ENCODE peak calls at places on chromosomes 1 and 21, in five cellular contexts. A is IMR-90, K is mesenchymal stem cell, F is H1, Z is trophoblast cell. S is an unnamed sample. For H3K36me3, the result is how much of the 10 kb centered on the place peaks cover.

GRCh38 chr1:247079141-247079874 is 697 bp upstream of the ZNF670 start:
- DNase-seq in A (no peak), K (no peak), F (no peak), Z (peak), S (peak)

GRCh38 chr1:54012862-54013261 is 5.1 kb downstream of the LDLRAD1 start:
- DNase-seq in A (no peak), K (no peak), F (peak), Z (no peak), S (no peak)

GRCh38 chr21:16624468-16625102 is 888.3 kb upstream of the CXADR start:
- DNase-seq in A (no peak), K (no peak), F (no peak), Z (no peak), S (no peak)

GRCh38 chr1:108199231-108199657 is 899 bp downstream of the SLC25A24 start:
- DNase-seq in A (peak), K (peak), F (no peak), Z (peak), S (peak)

GRCh38 chr1:226035915-226036314 is 26.6 kb upstream of the H3-3A start:
- DNase-seq in A (no peak), K (no peak), F (no peak), Z (no peak), S (no peak)

GRCh38 chr1:156126043-156126700 is 11.7 kb downstream of the LMNA start:
- DNase-seq in A (peak), K (peak), F (peak), Z (peak), S (no peak)

GRCh38 chr21:40074710-40075109 is 207.5 kb downstream of the PCP4 start:
- DNase-seq in A (no peak), K (no peak), F (no peak), Z (peak), S (no peak)

GRCh38 chr1:172359531-172359991 is 60.9 kb upstream of the C1orf105 start:
- DNase-seq in A (peak), K (peak), F (no peak), Z (no peak), S (no peak)

GRCh38 chr1:243508303-243508713 is 252.5 kb downstream of the SDCCAG8 start:
- DNase-seq in A (no peak), K (no peak), F (no peak), Z (no peak), S (no peak)

GRCh38 chr1:200240655-200241054 is 169.2 kb downstream of the ZNF281 start:
- DNase-seq in A (peak), K (peak), F (no peak), Z (no peak), S (no peak)

GRCh38 chr1:153728305-153729066 is 636 bp downstream of the INTS3 start:
- DNase-seq in A (peak), K (peak), F (peak), Z (peak), S (no peak)

GRCh38 chr1:170010443-170010842 is 64.1 kb downstream of the KIFAP3 start:
- DNase-seq in A (peak), K (peak), F (no peak), Z (peak), S (peak)

GRCh38 chr1:180135535-180135934 is 19.1 kb upstream of the QSOX1 start:
- DNase-seq in A (peak), K (no peak), F (no peak), Z (peak), S (no peak)

GRCh38 chr1:19606817-19607706 is 37.0 kb upstream of the NBL1 start:
- DNase-seq in A (peak), K (no peak), F (no peak), Z (no peak), S (no peak)

GRCh38 chr1:2276803-2277580 is 48.9 kb downstream of the SKI start:
- DNase-seq in A (peak), K (peak), F (no peak), Z (no peak), S (no peak)

GRCh38 chr1:211783897-211784296 is 46.7 kb downstream of the LPGAT1 start:
- DNase-seq in A (no peak), K (no peak), F (no peak), Z (no peak), S (no peak)

GRCh38 chr1:172254521-172255222 is 165.8 kb upstream of the C1orf105 start:
- DNase-seq in A (peak), K (peak), F (no peak), Z (peak), S (no peak)

GRCh38 chr1:81364075-81364474 is 436.7 kb upstream of the ADGRL2 start:
- DNase-seq in A (no peak), K (no peak), F (no peak), Z (no peak), S (no peak)

GRCh38 chr1:205809942-205810345 is 3.1 kb downstream of the SLC41A1 start:
- DNase-seq in A (no peak), K (no peak), F (no peak), Z (no peak), S (no peak)

GRCh38 chr1:55214903-55215193 is 316 bp downstream of the USP24 start:
- DNase-seq in A (peak), K (peak), F (peak), Z (no peak), S (peak)

GRCh38 chr1:24898909-24899439 is 31.1 kb downstream of the RUNX3 start:
- DNase-seq in A (no peak), K (no peak), F (peak), Z (no peak), S (no peak)

GRCh38 chr1:30372792-30373433 is 350.5 kb downstream of the MATN1 start:
- DNase-seq in A (no peak), K (no peak), F (peak), Z (no peak), S (no peak)

GRCh38 chr1:154863702-154864174 is 6.3 kb downstream of the KCNN3 start:
- DNase-seq in A (peak), K (peak), F (peak), Z (peak), S (no peak)

GRCh38 chr1:44237721-44238457 is 24.6 kb downstream of the DMAP1 start:
- DNase-seq in A (peak), K (peak), F (peak), Z (peak), S (peak)

GRCh38 chr1:196114193-196114592 is 494.0 kb downstream of the KCNT2 start:
- DNase-seq in A (peak), K (no peak), F (no peak), Z (peak), S (no peak)

GRCh38 chr1:19340387-19340937 is 28.3 kb downstream of the SLC66A1 start:
- DNase-seq in A (no peak), K (no peak), F (no peak), Z (no peak), S (no peak)

GRCh38 chr1:244918422-244919319 is 54.3 kb upstream of the HNRNPU start:
- DNase-seq in A (peak), K (peak), F (peak), Z (peak), S (peak)

GRCh38 chr1:15125101-15125745 is 28.3 kb upstream of the TMEM51 start:
- DNase-seq in A (no peak), K (no peak), F (no peak), Z (peak), S (no peak)

GRCh38 chr1:224435318-224435763 is 744 bp upstream of the WDR26 start:
- DNase-seq in A (peak), K (peak), F (peak), Z (peak), S (no peak)

GRCh38 chr21:30194701-30195299 is 21.1 kb downstream of the CLDN8 start:
- DNase-seq in A (no peak), K (peak), F (no peak), Z (peak), S (peak)

GRCh38 chr1:39698568-39698967 is 7.3 kb upstream of the HPCAL4 start:
- DNase-seq in A (no peak), K (no peak), F (no peak), Z (no peak), S (no peak)

GRCh38 chr1:89068291-89068690 is 3.3 kb upstream of the GBP1 start:
- DNase-seq in A (peak), K (peak), F (no peak), Z (no peak), S (no peak)

GRCh38 chr1:158864595-158864994 is 33.4 kb downstream of the MNDA start:
- DNase-seq in A (no peak), K (no peak), F (peak), Z (no peak), S (peak)

GRCh38 chr1:47838562-47839459 is 158.4 kb downstream of the TRABD2B start:
- DNase-seq in A (no peak), K (no peak), F (no peak), Z (no peak), S (no peak)

GRCh38 chr1:10107985-10108663 is 75.4 kb downstream of the UBE4B start:
- DNase-seq in A (peak), K (peak), F (no peak), Z (no peak), S (no peak)

GRCh38 chr1:117128323-117129079 is 7.0 kb upstream of the TRIM45 start:
- DNase-seq in A (peak), K (peak), F (no peak), Z (peak), S (no peak)

GRCh38 chr1:203607169-203607873 is 19.3 kb upstream of the ATP2B4 start:
- DNase-seq in A (peak), K (peak), F (no peak), Z (no peak), S (no peak)

GRCh38 chr1:216563096-216563495 is 139.8 kb upstream of the USH2A start:
- DNase-seq in A (no peak), K (no peak), F (no peak), Z (no peak), S (no peak)

GRCh38 chr1:235758931-235759330 is 107.8 kb downstream of the LYST start:
- DNase-seq in A (no peak), K (peak), F (no peak), Z (no peak), S (no peak)

GRCh38 chr1:33280091-33280661 is 23.9 kb downstream of the ZNF362 start:
- DNase-seq in A (no peak), K (no peak), F (no peak), Z (no peak), S (no peak)

GRCh38 chr1:230684998-230685397 is 28.9 kb downstream of the AGT start:
- DNase-seq in A (no peak), K (no peak), F (no peak), Z (no peak), S (no peak)
- H3K36me3 ChIP-seq in A (under half), K (half or more), F (half or more), Z (under half), S (under half)

GRCh38 chr21:18245493-18245967 is 897 bp downstream of the CHODL start:
- DNase-seq in A (no peak), K (peak), F (peak), Z (no peak), S (peak)
- H3K4me3 ChIP-seq in A (no peak), K (peak), F (peak), Z (no peak), S (peak)

DNA sequence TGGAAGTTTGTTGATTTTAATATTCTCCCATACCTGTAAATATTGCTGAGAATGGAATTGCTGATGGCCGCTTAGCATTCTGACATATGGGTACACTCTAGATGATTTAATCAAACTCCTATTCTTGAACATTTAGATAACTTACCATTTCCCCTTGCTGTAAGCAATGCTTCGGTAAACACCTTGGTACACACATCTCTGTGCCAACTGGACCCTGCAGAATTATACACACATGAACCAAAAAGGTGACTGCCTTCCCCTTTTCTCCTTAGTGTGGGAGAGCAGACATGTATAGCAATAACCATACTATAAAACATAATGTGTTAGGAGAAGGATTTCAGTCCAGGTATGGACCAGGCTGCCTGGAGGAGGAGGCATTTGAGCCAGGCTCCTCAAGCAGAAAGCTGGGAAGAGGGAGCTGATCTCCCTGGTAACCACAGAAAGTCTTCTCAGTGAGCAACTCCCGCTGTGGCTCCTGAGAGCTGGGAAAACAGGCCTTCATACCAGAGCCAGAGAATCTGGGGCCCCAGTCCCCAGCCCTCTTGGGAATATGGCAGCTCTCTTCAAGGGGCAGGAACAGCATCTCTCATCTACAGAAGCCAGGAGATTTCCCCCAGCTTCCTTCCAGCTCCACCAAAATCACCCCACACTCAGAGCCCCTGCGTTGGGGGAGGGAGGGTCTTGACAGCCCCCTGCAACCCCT is 33.9 kb upstream of the CSF1 start:
- DNase-seq in A (peak), K (peak), F (peak), Z (no peak), S (no peak)
- H4K91ac ChIP-seq in A (peak), K (peak), F (peak), Z (peak), S (no peak)

GRCh38 chr1:162732094-162732493 is 58.4 kb upstream of the HSD17B7 start:
- DNase-seq in A (no peak), K (no peak), F (no peak), Z (no peak), S (no peak)

GRCh38 chr1:162736184-162736583 is 54.3 kb upstream of the HSD17B7 start:
- DNase-seq in A (no peak), K (no peak), F (no peak), Z (no peak), S (no peak)

GRCh38 chr1:162732566-162733335 is 57.8 kb upstream of the HSD17B7 start:
- DNase-seq in A (no peak), K (peak), F (no peak), Z (no peak), S (no peak)

GRCh38 chr1:162733336-162733590 is 57.2 kb upstream of the HSD17B7 start:
- DNase-seq in A (no peak), K (no peak), F (no peak), Z (no peak), S (no peak)

GRCh38 chr1:162734047-162734446 is 56.5 kb upstream of the HSD17B7 start:
- DNase-seq in A (no peak), K (no peak), F (no peak), Z (no peak), S (no peak)
- H3K36me3 ChIP-seq in A (under half), K (half or more), F (under half), Z (under half), S (under half)

GRCh38 chr1:229998980-229999379 is 68.1 kb upstream of the GALNT2 start:
- DNase-seq in A (no peak), K (no peak), F (no peak), Z (no peak), S (no peak)
- H3K4me3 ChIP-seq in A (no peak), K (no peak), F (no peak), Z (no peak), S (no peak)

S was measured in neuronal stem cell.